ENCODE peak calls at places on chromosomes 1 and 21, in five cellular contexts. O is pancreas, F is MM.1S, D is neural progenitor cell, L is thoracic aorta. Y is an unnamed sample.

GRCh38 chr21:39197448-39197847 is 14.2 kb upstream of the PSMG1 start:
- DNase-seq in D (no peak), F (no peak), L (no peak), O (no peak), Y (no peak)

GRCh38 chr1:9080704-9081291 is 11.4 kb upstream of the SLC2A5 start:
- DNase-seq in D (no peak), O (no peak), L (no peak), F (peak; percentile 71), Y (no peak)

GRCh38 chr1:23867953-23868847 is at the start of gene FUCA1:
- DNase-seq in O (peak; percentile 95), L (peak; percentile 65), D (peak; percentile 98), F (peak; percentile 96), Y (peak; percentile 94)

GRCh38 chr1:218837051-218837450 is 336.6 kb upstream of the LYPLAL1 start:
- DNase-seq in O (no peak), D (no peak), L (no peak), F (no peak), Y (no peak)

GRCh38 chr1:183093821-183094287 is 70.6 kb downstream of the LAMC1 start:
- DNase-seq in F (no peak), D (no peak), L (no peak), O (no peak), Y (no peak)

GRCh38 chr1:113519561-113519960 is 129.2 kb downstream of the MAGI3 start:
- DNase-seq in D (no peak), L (no peak), F (no peak), O (no peak), Y (no peak)

GRCh38 chr1:223231011-223231572 is 88.0 kb upstream of the TLR5 start:
- DNase-seq in D (no peak), F (no peak), L (no peak), O (no peak), Y (no peak)

GRCh38 chr1:240151126-240151735 is 59.5 kb downstream of the FMN2 start:
- DNase-seq in L (no peak), O (no peak), F (no peak), D (no peak), Y (no peak)

GRCh38 chr1:203408485-203409229 is 57.7 kb upstream of the FMOD start:
- DNase-seq in F (no peak), O (no peak), D (no peak), L (peak; percentile 68), Y (peak; percentile 74)

GRCh38 chr1:147052677-147053076 is 114.6 kb downstream of the NBPF12 start:
- DNase-seq in F (no peak), L (no peak), D (no peak), O (no peak), Y (no peak)

GRCh38 chr1:17161137-17161700 is 42.0 kb upstream of the PADI2 start:
- DNase-seq in D (no peak), F (peak; percentile 15), O (no peak), L (no peak), Y (no peak)

GRCh38 chr1:15525043-15525958 is 1.3 kb upstream of the CASP9 start:
- DNase-seq in D (peak; percentile 99), O (no peak), L (peak; percentile 98), F (peak; percentile 97), Y (no peak)

GRCh38 chr1:22139817-22140216 is 3.1 kb downstream of the WNT4 start:
- DNase-seq in F (no peak), D (no peak), O (no peak), L (no peak), Y (no peak)

GRCh38 chr1:30966690-30967369 is 58.3 kb upstream of the SDC3 start:
- DNase-seq in D (no peak), O (no peak), F (no peak), L (no peak), Y (no peak)

GRCh38 chr1:41622859-41623732 is 138.6 kb upstream of the EDN2 start:
- DNase-seq in L (no peak), O (no peak), D (no peak), F (peak; percentile 65), Y (no peak)

GRCh38 chr21:44849616-44850130 is 23.8 kb downstream of the PTTG1IP start:
- DNase-seq in O (no peak), D (no peak), L (no peak), F (no peak), Y (no peak)

GRCh38 chr1:171506525-171507304 is 21.4 kb downstream of the PRRC2C start:
- DNase-seq in O (no peak), L (no peak), D (no peak), F (no peak), Y (no peak)

DNA sequence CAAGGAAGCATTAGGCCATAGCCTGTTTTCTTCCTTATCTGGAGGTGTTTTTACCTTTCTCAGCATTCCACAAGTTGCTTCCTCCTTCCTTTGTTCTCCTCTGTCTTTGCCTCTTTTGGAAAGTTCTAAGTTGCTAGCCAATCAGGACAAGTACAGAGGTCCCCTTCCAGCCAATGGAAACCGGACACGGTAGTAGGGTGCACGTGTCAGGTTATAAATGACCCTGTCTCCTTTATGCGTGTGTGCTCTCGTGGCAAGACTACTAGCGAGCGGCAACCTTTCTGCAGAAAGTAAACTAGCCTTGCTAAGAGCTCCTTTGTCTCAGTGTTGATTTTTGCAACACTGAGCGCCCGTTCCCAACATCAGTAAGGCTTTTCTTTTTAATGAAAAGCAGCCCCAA is 1.5 kb upstream of the ACADM start:
- DNase-seq in O (no peak), L (no peak), D (peak; percentile 15), F (no peak), Y (no peak)
- H3K27ac ChIP-seq in O (no peak overlapping the region), L (no peak overlapping the region), D (no peak overlapping the region), F (no peak overlapping the region), Y (no peak overlapping the region)

DNA sequence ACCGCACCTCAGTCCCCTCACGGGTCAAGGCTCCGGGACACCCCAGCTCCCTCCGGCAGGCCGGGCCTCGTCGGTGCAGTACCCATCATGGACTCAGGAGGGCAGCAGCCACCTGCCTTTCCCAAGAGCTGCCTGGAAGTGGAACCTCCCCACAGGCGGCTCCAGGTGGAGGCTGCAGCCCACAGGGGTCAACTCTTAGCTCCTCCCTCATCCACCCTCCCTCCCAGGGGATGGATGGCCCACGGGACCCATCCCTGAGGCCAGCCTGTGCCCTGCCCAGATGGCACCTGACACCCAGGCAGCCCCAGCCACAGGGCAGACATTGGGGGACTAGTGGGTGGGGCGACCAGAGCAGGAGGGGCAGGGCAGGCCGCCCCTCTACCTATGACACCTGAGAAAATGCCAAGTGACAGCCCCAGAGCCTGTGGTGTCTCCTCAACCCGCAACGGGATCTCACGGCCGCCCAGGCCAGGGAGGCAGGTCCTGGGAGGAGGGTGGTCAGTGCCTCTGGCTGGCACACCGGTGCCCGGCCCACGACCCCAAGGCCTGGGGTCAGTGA is 1.2 kb upstream of the ARHGEF16 start:
- DNase-seq in O (peak; percentile 89), F (peak; percentile 41), D (peak; percentile 86), L (no peak), Y (peak; percentile 79)
- H3K4me3 ChIP-seq in O (no peak overlapping the region), F (no peak overlapping the region), D (no peak overlapping the region), L (no peak overlapping the region), Y (no peak overlapping the region)

GRCh38 chr1:20711285-20712209 is 6.3 kb downstream of the KIF17 start:
- DNase-seq in L (no peak), O (no peak), F (no peak), D (peak; percentile 53), Y (no peak)
- TF ChIP-seq CTCF in L (no peak), O (no peak), F (no peak), D (no peak), Y (no peak)

GRCh38 chr1:111723091-111723806 is 15.9 kb downstream of the INKA2 start:
- DNase-seq in D (no peak), F (peak; percentile 42), O (no peak), L (no peak), Y (no peak)
- H3K27ac ChIP-seq in D (no peak overlapping the region), F (peak overlapping the region; percentile 61), O (no peak overlapping the region), L (no peak overlapping the region), Y (no peak overlapping the region)

DNA sequence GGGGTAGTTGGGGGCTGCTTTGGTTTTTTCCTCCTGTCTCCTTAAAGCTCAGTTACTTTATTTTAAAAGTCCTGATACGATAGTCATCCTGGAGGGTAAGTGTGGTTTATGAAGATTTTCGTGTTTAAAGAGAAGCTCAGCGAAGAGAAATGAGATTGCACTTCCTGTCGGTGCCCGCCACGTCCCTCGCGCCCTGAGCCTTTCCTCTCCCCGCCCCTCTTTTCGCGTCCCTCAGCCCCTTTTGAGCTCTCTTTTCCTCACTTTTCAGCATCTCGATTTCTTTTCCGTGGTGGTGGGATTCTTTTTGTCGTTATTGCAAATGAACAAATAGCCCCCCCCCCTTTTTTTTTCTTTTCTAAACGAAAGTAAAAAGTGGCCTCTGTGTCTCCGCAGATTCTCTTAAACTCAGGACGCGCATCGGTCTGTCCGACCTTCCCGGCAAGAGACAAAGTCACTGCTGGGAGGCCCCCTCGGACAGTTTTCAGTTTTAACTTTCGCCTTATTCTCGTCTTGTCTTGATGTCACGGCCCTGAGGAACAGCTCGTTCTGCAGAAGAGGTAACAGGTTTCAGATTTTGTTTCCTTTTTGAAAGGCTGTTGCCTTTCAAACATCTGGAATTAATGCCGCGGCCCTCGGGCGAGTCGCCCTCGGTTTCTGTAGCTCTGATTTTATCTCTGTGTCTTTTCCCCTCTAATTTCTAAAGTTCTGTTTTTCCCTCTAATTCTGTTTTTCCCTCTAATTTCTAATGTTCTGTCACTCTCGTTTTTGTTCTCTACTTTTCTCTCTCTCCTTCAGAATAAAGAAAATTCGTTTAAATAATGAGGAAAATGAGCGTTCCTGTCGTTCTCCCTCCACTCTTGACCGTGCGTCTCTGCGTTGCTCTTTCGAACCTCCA is 1.0 kb upstream of the DMRTA2 start:
- DNase-seq in O (no peak), L (no peak), D (peak; percentile 29), F (no peak), Y (no peak)
- H3K4me3 ChIP-seq in O (no peak overlapping the region), L (peak overlapping the region; percentile 65), D (peak overlapping the region; percentile 49), F (no peak overlapping the region), Y (no peak overlapping the region)

GRCh38 chr1:67535474-67535873 is 105.3 kb upstream of the SERBP1 start:
- DNase-seq in F (peak; percentile 42), D (peak; percentile 67), L (peak; percentile 35), O (peak; percentile 82), Y (peak; percentile 72)
- TF ChIP-seq CTCF in F (peak; percentile 83), D (peak; percentile 94), L (peak; percentile 96), O (peak; percentile 87), Y (peak; percentile 88)

GRCh38 chr1:156689035-156689959 is 12.1 kb upstream of the NES start:
- DNase-seq in L (peak; percentile 38), F (peak; percentile 87), D (peak; percentile 94), O (peak; percentile 81), Y (peak; percentile 71)

GRCh38 chr1:156691216-156691615 is 14.0 kb upstream of the NES start:
- DNase-seq in D (no peak), O (no peak), F (no peak), L (no peak), Y (no peak)

GRCh38 chr1:156689960-156690672 is 12.9 kb upstream of the NES start:
- DNase-seq in D (peak; percentile 54), F (no peak), L (no peak), O (peak; percentile 58), Y (no peak)

GRCh38 chr1:156691665-156692408 is 13.5 kb downstream of the CRABP2 start:
- DNase-seq in D (peak; percentile 70), F (no peak), L (no peak), O (no peak), Y (no peak)

GRCh38 chr1:156690673-156691032 is 13.4 kb upstream of the NES start:
- DNase-seq in D (no peak), L (no peak), F (no peak), O (no peak), Y (no peak)
- H3K27ac ChIP-seq in D (no peak overlapping the region), L (no peak overlapping the region), F (no peak overlapping the region), O (no peak overlapping the region), Y (no peak overlapping the region)

Y was measured in heart right ventricle.